ENCODE peak calls at places on chromosome 4, in five cellular contexts. W, P, F, M and Y are unnamed samples.

GRCh38 chr4:76383001-76383400 is 37.9 kb downstream of the CCDC158 start:
- DNase-seq in W (no peak), P (no peak), F (no peak), M (no peak), Y (no peak)

GRCh38 chr4:106583567-106583966 is 215.0 kb upstream of the GIMD1 start:
- DNase-seq in P (peak), F (no peak), M (no peak), W (no peak), Y (peak)

GRCh38 chr4:155071962-155072361 is 136.5 kb upstream of the NPY2R start:
- DNase-seq in W (no peak), F (no peak), P (no peak), M (no peak), Y (no peak)

GRCh38 chr4:172830295-172830764 is 338.3 kb upstream of the GALNT7 start:
- DNase-seq in M (no peak), F (no peak), P (peak), W (no peak), Y (no peak)

GRCh38 chr4:14151099-14151498 is 523.6 kb upstream of the BOD1L1 start:
- DNase-seq in F (no peak), P (no peak), M (no peak), W (no peak), Y (no peak)

GRCh38 chr4:118997601-118998000 is 108.9 kb downstream of the SYNPO2 start:
- DNase-seq in W (no peak), F (no peak), M (no peak), P (no peak), Y (peak)

GRCh38 chr4:189385579-189385978 is 555.1 kb upstream of the FRG1 start:
- DNase-seq in M (no peak), P (no peak), W (no peak), F (no peak), Y (no peak)

GRCh38 chr4:90857081-90857820 is 730.1 kb downstream of the CCSER1 start:
- DNase-seq in F (no peak), W (no peak), M (no peak), P (no peak), Y (no peak)

GRCh38 chr4:1771555-1772305 is 21.4 kb upstream of the FGFR3 start:
- DNase-seq in W (no peak), M (no peak), F (no peak), P (no peak), Y (no peak)

GRCh38 chr4:7132730-7133582 is 59.4 kb upstream of the SORCS2 start:
- DNase-seq in W (no peak), M (no peak), P (peak), F (no peak), Y (no peak)

GRCh38 chr4:108130955-108131354 is 37.8 kb downstream of the LEF1 start:
- DNase-seq in W (no peak), F (no peak), M (peak), P (no peak), Y (no peak)